ENCODE peak calls at places on chromosomes 3 and 15, in nine cellular contexts. S is endodermal cell, K is dorsolateral prefrontal cortex, I is ovary, R is MCF 10A, U is GM13977, F is neural progenitor cell, C is GM20000, N is Peyer's patch. L is an unnamed sample.

GRCh38 chr3:150349314-150350097 is 58.6 kb upstream of the TSC22D2 start:
- DNase-seq in I (no peak), F (peak), K (peak), C (no peak), R (no peak), N (no peak), S (peak), U (no peak), L (no peak)

GRCh38 chr3:196207833-196208607 is 3.2 kb downstream of the ZDHHC19 start:
- DNase-seq in K (no peak), F (peak), R (no peak), U (peak), N (peak), S (peak), I (peak), C (peak), L (peak)

GRCh38 chr3:153113553-153113952 is 48.5 kb upstream of the RAP2B start:
- DNase-seq in R (no peak), K (no peak), N (no peak), U (no peak), S (no peak), C (no peak), F (no peak), I (no peak), L (no peak)

GRCh38 chr3:18445421-18446066 is 20.4 kb upstream of the SATB1 start:
- DNase-seq in R (no peak), U (peak), N (peak), K (no peak), I (peak), S (peak), C (peak), F (peak), L (no peak)

GRCh38 chr3:173891272-173892100 is 493.9 kb downstream of the NLGN1 start:
- DNase-seq in C (no peak), U (no peak), F (no peak), I (no peak), R (peak), N (no peak), K (no peak), S (no peak), L (no peak)

GRCh38 chr15:45285413-45285812 is 33.4 kb downstream of the SLC28A2 start:
- DNase-seq in U (no peak), K (no peak), I (no peak), S (no peak), F (no peak), N (no peak), R (no peak), C (no peak), L (no peak)

GRCh38 chr3:1442271-1442670 is 349.4 kb downstream of the CNTN6 start:
- DNase-seq in I (no peak), S (no peak), F (no peak), K (no peak), U (no peak), R (no peak), C (no peak), N (no peak), L (no peak)

GRCh38 chr3:172201990-172202318 is 162.6 kb downstream of the FNDC3B start:
- DNase-seq in F (no peak), U (no peak), K (no peak), C (no peak), N (no peak), R (peak), I (peak), S (no peak), L (no peak)

GRCh38 chr3:142272200-142272891 is 47.0 kb upstream of the GK5 start:
- DNase-seq in C (no peak), U (no peak), I (no peak), N (no peak), R (no peak), K (peak), F (no peak), S (no peak), L (no peak)

GRCh38 chr3:77038928-77039605 is 832 bp upstream of the ROBO2 start:
- DNase-seq in I (peak), U (no peak), R (no peak), K (no peak), C (no peak), N (no peak), F (peak), S (peak), L (no peak)

GRCh38 chr15:34012461-34013028 is 26.5 kb downstream of the AVEN start:
- DNase-seq in K (no peak), C (no peak), N (no peak), R (no peak), S (no peak), F (no peak), U (no peak), I (no peak), L (no peak)

GRCh38 chr3:41627477-41628087 is 334.3 kb downstream of the ULK4 start:
- DNase-seq in U (no peak), R (no peak), N (no peak), I (no peak), K (no peak), S (no peak), F (no peak), C (no peak), L (no peak)

GRCh38 chr3:42696356-42697301 is 6.0 kb downstream of the HHATL start:
- DNase-seq in F (no peak), R (no peak), K (no peak), I (peak), N (no peak), S (no peak), C (no peak), U (no peak), L (no peak)

GRCh38 chr15:63022181-63022580 is 20.4 kb upstream of the TPM1 start:
- DNase-seq in F (no peak), N (no peak), K (no peak), S (no peak), I (no peak), U (no peak), C (no peak), R (no peak), L (no peak)

GRCh38 chr3:131047582-131047981 is 20.9 kb downstream of the NEK11 start:
- DNase-seq in R (no peak), U (no peak), F (no peak), I (no peak), K (no peak), C (no peak), S (peak), N (no peak), L (no peak)

GRCh38 chr3:175493296-175493695 is 634.2 kb downstream of the NAALADL2 start:
- DNase-seq in K (no peak), S (no peak), R (no peak), C (no peak), F (no peak), N (no peak), U (no peak), I (no peak), L (no peak)

GRCh38 chr15:68186671-68187397 is 18.3 kb downstream of the CALML4 start:
- DNase-seq in F (no peak), C (no peak), N (no peak), I (no peak), R (peak), S (no peak), U (no peak), K (no peak), L (no peak)

GRCh38 chr15:100531823-100532222 is 3.1 kb upstream of the CERS3 start:
- DNase-seq in C (no peak), R (no peak), N (no peak), K (no peak), U (no peak), S (no peak), I (no peak), F (no peak), L (no peak)

GRCh38 chr3:194801378-194802124 is 115.9 kb downstream of the FAM43A start:
- DNase-seq in S (peak), R (no peak), U (no peak), N (no peak), C (no peak), F (peak), K (no peak), I (no peak), L (no peak)

GRCh38 chr15:51094606-51095569 is at the start of gene TNFAIP8L3:
- DNase-seq in S (peak), I (peak), C (peak), R (peak), N (no peak), U (peak), K (no peak), F (peak), L (peak)

GRCh38 chr3:6113338-6113737 is 747.6 kb upstream of the GRM7 start:
- DNase-seq in C (no peak), K (no peak), F (no peak), R (no peak), S (no peak), U (no peak), N (no peak), I (no peak), L (no peak)

GRCh38 chr3:57158813-57159678 is 6.1 kb downstream of the IL17RD start:
- DNase-seq in U (no peak), S (peak), C (no peak), K (no peak), R (no peak), N (no peak), I (no peak), F (peak), L (peak)

GRCh38 chr3:192422998-192423349 is 304.4 kb downstream of the FGF12 start:
- DNase-seq in R (peak), C (no peak), N (no peak), S (no peak), F (peak), I (no peak), K (no peak), U (no peak), L (no peak)

GRCh38 chr3:158531334-158531733 is 39.7 kb upstream of the MLF1 start:
- DNase-seq in F (no peak), U (no peak), I (no peak), N (no peak), S (no peak), R (peak), K (no peak), C (no peak), L (no peak)

GRCh38 chr3:158528306-158528705 is 42.7 kb upstream of the MLF1 start:
- DNase-seq in R (no peak), I (no peak), N (no peak), S (no peak), F (no peak), U (no peak), K (no peak), C (no peak), L (no peak)

GRCh38 chr3:158532099-158532734 is 38.8 kb upstream of the MLF1 start:
- DNase-seq in K (no peak), F (peak), S (peak), N (no peak), U (peak), I (no peak), R (peak), C (peak), L (peak)
- TF ChIP-seq CTCF in K (peak), F (peak), S (peak), N (no peak), U (peak), I (no peak), R (peak), C (peak), L (no peak)

GRCh38 chr15:59736181-59736580 is 47.1 kb upstream of the BNIP2 start:
- DNase-seq in F (no peak), I (no peak), U (peak), C (no peak), S (peak), R (no peak), N (no peak), K (no peak), L (no peak)
- TF ChIP-seq CTCF in F (no peak), I (no peak), U (peak), C (no peak), S (peak), R (no peak), N (no peak), K (no peak), L (no peak)

GRCh38 chr3:155012584-155012983 is 67.5 kb upstream of the MME start:
- DNase-seq in N (no peak), F (no peak), K (no peak), C (no peak), I (no peak), U (no peak), S (no peak), R (peak), L (no peak)

GRCh38 chr3:155014953-155015352 is 65.2 kb upstream of the MME start:
- DNase-seq in F (peak), K (no peak), U (no peak), N (no peak), C (no peak), R (no peak), I (no peak), S (no peak), L (no peak)

GRCh38 chr3:155015776-155016451 is 64.2 kb upstream of the MME start:
- DNase-seq in C (no peak), K (no peak), S (no peak), R (no peak), I (no peak), F (no peak), N (no peak), U (no peak), L (no peak)

GRCh38 chr3:155010416-155010815 is 69.7 kb upstream of the MME start:
- DNase-seq in F (no peak), U (no peak), S (no peak), K (no peak), R (no peak), C (no peak), N (no peak), I (no peak), L (no peak)

DNA sequence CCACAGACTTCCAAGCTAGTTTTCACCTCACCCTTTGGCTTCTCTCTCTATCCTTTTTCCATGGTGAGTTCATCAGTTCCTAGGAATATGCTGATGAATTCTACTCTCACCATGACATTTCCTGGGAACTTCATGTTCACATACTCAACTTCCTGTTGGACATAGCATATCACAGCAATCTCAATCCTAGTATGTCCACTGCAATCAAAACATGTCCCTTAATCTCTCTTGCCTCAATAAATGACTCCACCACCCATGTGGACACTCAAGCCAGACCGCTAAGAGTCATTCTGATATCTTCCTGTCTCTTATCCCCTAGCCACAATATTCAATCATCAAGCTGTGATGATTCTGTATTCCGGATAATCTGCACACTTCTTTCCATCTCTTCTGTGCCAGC is 66.7 kb upstream of the MME start:
- DNase-seq in C (no peak), I (no peak), R (no peak), S (no peak), K (no peak), F (no peak), U (no peak), N (no peak), L (no peak)
- TF ChIP-seq CTCF in C (no peak), I (no peak), R (no peak), S (no peak), K (no peak), F (no peak), U (no peak), N (no peak), L (no peak)

GRCh38 chr3:133831966-133832801 is 26.6 kb downstream of the SRPRB start:
- DNase-seq in I (no peak), C (no peak), R (no peak), K (no peak), U (no peak), F (no peak), S (peak), N (no peak), L (no peak)
- TF ChIP-seq CTCF in I (no peak), C (no peak), R (no peak), K (no peak), U (peak), F (no peak), S (peak), N (no peak), L (no peak)

DNA sequence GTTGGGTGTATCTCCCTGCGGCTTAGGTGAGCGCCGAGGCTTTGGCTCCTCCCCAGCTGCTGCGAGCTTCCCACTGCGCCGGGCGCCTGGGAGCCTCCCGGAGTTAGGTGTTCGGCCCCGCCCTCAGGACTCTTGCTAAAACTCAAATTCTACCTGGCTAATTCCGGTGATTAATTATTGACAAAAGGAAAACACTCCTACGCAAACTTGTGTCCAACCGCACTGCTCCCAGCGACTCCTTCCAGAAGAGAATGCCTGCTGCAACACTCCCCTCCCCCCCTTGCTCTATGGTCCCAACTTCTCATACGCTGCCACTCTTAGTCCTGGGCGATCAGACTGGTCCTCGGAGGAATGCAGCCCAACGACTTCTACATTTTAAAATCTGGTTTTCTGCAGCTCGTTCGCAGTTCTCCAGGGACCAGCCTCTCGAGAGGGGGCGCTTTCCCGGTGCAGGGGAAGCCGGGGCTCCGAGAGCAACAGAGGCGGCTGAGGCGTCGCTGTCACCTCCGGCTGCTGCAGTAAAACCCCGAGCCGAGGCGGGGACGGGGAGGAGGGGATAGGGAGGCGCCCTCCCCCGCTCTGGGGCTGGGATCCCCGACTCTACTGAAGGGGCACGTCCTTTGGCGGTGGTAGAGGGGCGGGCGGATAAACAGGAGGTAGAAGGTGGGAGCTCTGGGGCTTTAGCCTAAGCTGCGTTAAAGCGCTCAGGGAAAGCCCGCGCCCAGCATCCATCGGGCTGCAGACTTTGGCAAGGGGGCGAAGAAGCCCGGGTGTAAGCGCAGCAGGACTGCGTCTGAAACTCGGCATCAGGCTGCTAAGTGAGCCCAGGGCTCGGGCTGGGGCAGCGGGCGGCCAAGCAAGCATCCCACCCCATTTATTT is at the start of gene SPTSSB:
- DNase-seq in F (peak), N (no peak), I (no peak), S (peak), U (peak), K (peak), R (peak), C (peak), L (peak)
- TF ChIP-seq CTCF in F (peak), N (no peak), I (no peak), S (peak), U (peak), K (no peak), R (no peak), C (no peak), L (no peak)

GRCh38 chr15:28022181-28022580 is 76.9 kb downstream of the OCA2 start:
- DNase-seq in K (no peak), I (no peak), F (no peak), R (no peak), S (no peak), C (no peak), U (no peak), N (no peak), L (no peak)

GRCh38 chr15:28019594-28020320 is 79.4 kb downstream of the OCA2 start:
- DNase-seq in R (no peak), N (no peak), C (no peak), K (no peak), F (peak), U (peak), S (no peak), I (no peak), L (peak)

GRCh38 chr15:28022961-28023360 is 76.2 kb downstream of the OCA2 start:
- DNase-seq in N (no peak), C (peak), I (no peak), U (no peak), F (no peak), S (no peak), R (no peak), K (no peak), L (no peak)

GRCh38 chr15:28020644-28021043 is 78.5 kb downstream of the OCA2 start:
- DNase-seq in F (no peak), I (no peak), K (no peak), C (peak), S (no peak), N (no peak), R (no peak), U (peak), L (no peak)

DNA sequence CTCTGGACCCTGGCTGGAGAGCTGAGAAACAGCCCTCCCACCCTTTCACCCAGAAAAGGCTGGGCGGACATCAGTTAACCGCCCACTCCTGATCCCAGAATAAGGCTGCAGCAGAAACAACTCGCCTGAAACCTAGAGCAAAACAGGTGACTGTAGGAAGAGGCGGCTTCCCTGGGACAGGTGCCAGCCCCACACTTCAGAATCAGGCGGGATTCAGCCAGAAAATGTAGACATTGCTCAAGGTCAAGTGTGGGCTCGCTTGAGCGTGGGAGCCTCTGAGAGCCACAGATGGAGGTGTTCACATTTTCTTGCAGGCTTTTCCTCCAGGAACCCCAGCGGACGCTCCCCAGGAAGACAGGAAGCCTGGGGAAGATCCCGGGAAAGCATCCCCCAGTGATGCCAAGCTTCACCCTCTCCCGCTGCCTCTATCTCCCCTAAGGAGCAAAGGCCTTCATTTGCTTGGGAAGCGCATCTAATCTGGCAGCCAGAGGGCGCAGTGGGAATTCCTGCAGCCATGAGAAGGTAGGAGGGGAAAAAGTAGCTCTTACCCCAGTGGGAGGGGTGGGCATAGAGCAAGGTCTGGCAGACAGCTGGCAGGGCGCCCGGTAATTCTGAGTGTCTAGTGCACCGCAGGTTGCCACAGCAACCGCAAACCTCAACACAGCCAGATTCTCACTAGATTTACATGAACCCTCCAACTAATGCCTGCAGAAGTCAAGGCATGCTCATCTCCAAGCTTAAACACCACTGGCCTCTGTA is 77.7 kb downstream of the OCA2 start:
- DNase-seq in I (no peak), S (peak), U (no peak), N (no peak), R (no peak), C (peak), K (peak), F (peak), L (peak)
- TF ChIP-seq CTCF in I (no peak), S (peak), U (no peak), N (no peak), R (no peak), C (no peak), K (peak), F (peak), L (peak)

GRCh38 chr3:65436580-65436979 is 602.1 kb downstream of the MAGI1 start:
- DNase-seq in R (peak), I (no peak), N (no peak), C (no peak), F (peak), S (peak), U (no peak), K (peak), L (peak)
- TF ChIP-seq CTCF in R (peak), I (no peak), N (no peak), C (peak), F (peak), S (peak), U (peak), K (peak), L (no peak)

L was measured in endothelial cell.